ENCODE peak calls at places on chromosome 13, in nine cellular contexts. Y is breast epithelium, V is H54, Z is body of pancreas, C is uterus, A is GM12878, X is IMR-90, W is right lobe of liver, B is adrenal gland. T is an unnamed sample.

GRCh38 chr13:112532837-112533745 is 54.9 kb downstream of the TUBGCP3 start:
- DNase-seq in Z (no peak), B (no peak), C (no peak), V (no peak), Y (no peak), A (no peak), X (no peak), W (peak; percentile 65), T (no peak)

GRCh38 chr13:102799544-102800144 is 725 bp downstream of the BIVM start:
- DNase-seq in Y (no peak), X (peak; percentile 5), W (peak; percentile 71), A (no peak), Z (peak; percentile 12), V (peak; percentile 49), B (peak; percentile 64), C (no peak), T (no peak)

GRCh38 chr13:60146491-60146890 is 17.2 kb downstream of the DIAPH3 start:
- DNase-seq in W (no peak), C (no peak), Z (no peak), A (no peak), B (no peak), V (no peak), X (peak; percentile 49), Y (no peak), T (no peak)

GRCh38 chr13:102484329-102484728 is 82.5 kb upstream of the FGF14 start:
- DNase-seq in Z (no peak), X (peak; percentile 4), V (no peak), B (no peak), W (no peak), Y (no peak), C (no peak), A (no peak), T (no peak)

GRCh38 chr13:99404005-99404755 is 97.0 kb upstream of the GPR183 start:
- DNase-seq in V (no peak), C (no peak), Z (no peak), B (no peak), X (no peak), Y (no peak), W (no peak), A (no peak), T (no peak)

GRCh38 chr13:37868691-37869505 is 674 bp downstream of the TRPC4 start:
- DNase-seq in Y (no peak), V (no peak), Z (no peak), B (no peak), W (no peak), X (peak; percentile 50), C (no peak), A (no peak), T (no peak)

GRCh38 chr13:39210961-39211534 is 172.8 kb downstream of the NHLRC3 start:
- DNase-seq in A (no peak), Y (no peak), C (no peak), B (no peak), W (no peak), X (no peak), Z (no peak), V (no peak), T (no peak)

GRCh38 chr13:109256866-109257760 is 529.3 kb downstream of the IRS2 start:
- DNase-seq in V (no peak), B (peak; percentile 27), A (no peak), Y (no peak), C (no peak), W (peak; percentile 64), Z (peak; percentile 48), X (peak; percentile 97), T (no peak)

GRCh38 chr13:23600534-23600933 is 30.3 kb downstream of the TNFRSF19 start:
- DNase-seq in B (no peak), X (no peak), A (no peak), W (no peak), V (no peak), C (no peak), Z (no peak), Y (no peak), T (no peak)

GRCh38 chr13:80454245-80454644 is 113.3 kb upstream of the SPRY2 start:
- DNase-seq in Y (no peak), B (no peak), Z (no peak), A (peak; percentile 34), V (no peak), X (peak; percentile 1), W (no peak), C (no peak), T (no peak)

GRCh38 chr13:113754242-113754641 is 4.8 kb upstream of the TMEM255B start:
- DNase-seq in C (no peak), W (no peak), X (no peak), A (no peak), B (no peak), V (no peak), Z (no peak), Y (no peak), T (no peak)

GRCh38 chr13:47480121-47480520 is 521.0 kb downstream of the SUCLA2 start:
- DNase-seq in A (no peak), Z (no peak), B (no peak), V (peak; percentile 4), W (no peak), Y (no peak), X (peak; percentile 96), C (no peak), T (no peak)

GRCh38 chr13:49996166-49996915 is 501 bp upstream of the TRIM13 start:
- DNase-seq in Z (peak; percentile 93), C (peak; percentile 93), A (peak; percentile 39), Y (peak; percentile 90), B (peak; percentile 95), W (peak; percentile 92), V (peak; percentile 66), X (peak; percentile 90), T (peak; percentile 75)

GRCh38 chr13:49998714-49999624 is 2.1 kb downstream of the TRIM13 start:
- DNase-seq in V (no peak), B (no peak), Y (no peak), W (no peak), X (no peak), Z (no peak), A (no peak), C (no peak), T (no peak)

GRCh38 chr13:49997935-49998334 is 1.1 kb downstream of the TRIM13 start:
- DNase-seq in X (no peak), Y (no peak), W (no peak), B (no peak), A (no peak), V (no peak), C (no peak), Z (no peak), T (no peak)

GRCh38 chr13:49995535-49996165 is 1.2 kb upstream of the TRIM13 start:
- DNase-seq in C (no peak), W (no peak), Y (no peak), X (no peak), B (no peak), V (no peak), Z (peak; percentile 22), A (peak; percentile 43), T (no peak)

DNA sequence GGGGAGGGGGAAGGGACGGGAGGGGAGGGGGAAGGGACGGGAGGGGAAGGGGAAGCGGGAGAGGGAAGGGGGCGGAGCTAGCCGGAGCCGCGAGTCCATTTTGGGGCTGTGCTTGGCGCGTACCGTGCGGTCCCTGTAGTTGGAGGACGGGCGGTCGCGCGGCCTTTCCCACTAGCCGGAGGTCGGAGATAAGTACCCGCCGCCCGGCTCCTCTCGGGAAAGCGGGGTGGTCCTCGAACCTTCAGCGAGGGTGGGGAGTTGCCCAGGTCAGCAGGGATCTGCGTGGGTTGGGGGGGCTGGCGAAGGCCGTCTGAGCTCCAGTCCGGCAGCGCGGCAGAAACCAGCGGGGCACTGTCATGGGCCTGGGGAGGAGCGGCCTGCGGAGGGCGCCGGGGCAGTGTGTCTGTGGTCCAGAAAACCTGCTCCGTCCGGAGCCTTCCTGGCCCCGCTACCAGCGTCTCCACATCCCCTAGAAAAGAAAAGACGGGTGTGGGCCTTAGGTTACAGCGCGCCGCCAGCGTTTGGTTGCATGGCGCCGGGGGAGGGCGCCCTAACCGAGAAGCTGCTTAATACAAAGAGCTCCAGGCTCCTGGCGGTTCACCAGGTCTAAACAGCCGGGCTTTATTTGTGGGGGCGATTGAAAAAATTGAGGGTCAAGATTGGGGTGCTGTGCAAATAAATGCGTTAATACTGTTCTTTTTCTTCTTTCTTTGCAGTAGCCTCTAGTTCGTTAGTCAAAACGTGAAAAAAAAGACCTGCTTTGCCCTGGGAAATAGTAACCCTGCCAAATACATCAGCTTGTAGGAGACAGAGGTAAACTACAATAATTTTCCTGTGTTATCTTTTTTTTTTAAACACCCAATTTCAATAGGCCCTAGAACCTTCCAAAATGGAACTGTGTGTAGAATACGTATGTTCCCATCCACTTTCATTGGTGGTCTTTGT is at the start of gene TRIM13:
- DNase-seq in C (peak; percentile 90), Z (peak; percentile 92), Y (peak; percentile 87), B (peak; percentile 88), V (peak; percentile 43), W (peak; percentile 90), X (peak; percentile 88), A (peak; percentile 48), T (peak; percentile 60)
- TF ChIP-seq POLR2A in C (peak; percentile 62), Z (peak; percentile 86), Y (peak; percentile 42), B (peak; percentile 60), V (peak; percentile 46), W (peak; percentile 39), X (peak; percentile 87), A (peak; percentile 91), T (peak; percentile 70)

GRCh38 chr13:110615322-110616102 is at the start of gene NAXD:
- DNase-seq in Z (peak; percentile 96), C (peak; percentile 93), B (peak; percentile 92), V (peak; percentile 100), A (peak; percentile 62), Y (peak; percentile 91), W (peak; percentile 97), X (peak; percentile 93), T (peak; percentile 98)
- TF ChIP-seq POLR2A in Z (peak; percentile 82), C (peak; percentile 57), B (peak; percentile 56), V (peak; percentile 47), A (peak; percentile 83), Y (no peak), W (peak; percentile 94), X (peak; percentile 52), T (peak; percentile 20)

GRCh38 chr13:49585220-49586157 is at the start of gene RCBTB1:
- DNase-seq in X (peak; percentile 45), V (peak; percentile 64), B (peak; percentile 70), W (peak; percentile 70), A (no peak), Z (peak; percentile 84), Y (peak; percentile 67), C (peak; percentile 55), T (peak; percentile 96)
- TF ChIP-seq POLR2A in X (no peak), V (peak; percentile 71), B (peak; percentile 12), W (peak; percentile 40), A (peak; percentile 81), Z (peak; percentile 77), Y (no peak), C (peak; percentile 56), T (peak; percentile 49)

DNA sequence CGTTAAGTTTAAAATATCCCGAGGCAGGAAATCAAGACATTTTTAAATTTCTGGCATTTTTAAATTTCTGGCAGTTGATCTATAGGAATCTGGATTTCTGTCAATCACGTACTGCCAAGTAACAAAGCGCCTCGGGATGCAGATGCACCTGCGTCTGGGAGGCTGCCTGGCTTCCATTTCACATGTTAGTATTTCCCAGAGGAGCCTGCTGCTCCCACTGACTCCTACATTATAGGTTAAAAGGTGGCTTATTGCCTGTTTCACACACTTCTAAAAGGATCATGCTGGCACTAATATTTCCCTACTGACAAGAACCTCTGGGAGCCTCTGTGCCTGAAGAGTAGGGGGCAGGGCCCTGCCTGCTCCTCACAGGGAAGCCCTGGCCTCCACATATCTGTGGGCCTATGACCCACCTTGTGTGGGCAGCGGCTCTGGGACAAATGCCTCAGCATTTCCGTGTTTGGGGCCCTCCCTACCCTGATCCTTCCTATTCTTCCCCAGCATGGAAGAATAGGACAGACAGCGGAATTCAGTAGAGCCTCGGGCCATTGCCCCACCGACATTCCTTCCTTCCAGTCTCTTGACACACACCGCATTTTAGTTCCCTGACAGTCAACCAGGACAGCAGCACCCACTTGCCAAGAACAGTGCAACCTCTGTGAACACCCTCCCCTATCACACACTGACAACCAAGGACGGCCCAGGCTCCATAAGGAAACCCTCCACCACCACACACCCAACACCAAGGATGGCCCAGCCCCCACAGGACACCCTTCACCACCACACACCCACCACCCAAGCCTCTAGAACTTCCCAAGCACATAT is 62.6 kb upstream of the ATP12A start:
- DNase-seq in Z (no peak), B (no peak), W (no peak), V (no peak), A (no peak), C (no peak), Y (no peak), X (no peak), T (no peak)
- TF ChIP-seq POLR2A in Z (no peak), B (no peak), W (no peak), V (no peak), A (no peak), C (no peak), Y (no peak), X (no peak), T (no peak)

T was measured in GM12891.